ENCODE peak calls at places on chromosomes 11 and 22, in nine cellular contexts. X, C, T, M, F, A, K, Q and D are unnamed samples.

GRCh38 chr11:86135319-86135714 is 66.4 kb upstream of the PICALM start:
- DNase-seq in K (no peak), T (no peak), A (no peak), X (no peak), C (no peak), F (no peak), M (no peak), Q (no peak), D (no peak)

GRCh38 chr22:32707971-32708370 is 93.5 kb upstream of the TIMP3 start:
- DNase-seq in T (no peak), A (no peak), M (no peak), C (no peak), X (no peak), Q (no peak), K (no peak), F (no peak), D (no peak)

GRCh38 chr11:46127150-46127638 is 5.9 kb upstream of the PHF21A start:
- DNase-seq in F (peak), T (no peak), M (peak), C (no peak), X (no peak), K (peak), Q (peak), A (peak), D (no peak)

GRCh38 chr11:119055901-119056300 is 1.1 kb downstream of the HYOU1 start:
- DNase-seq in M (no peak), Q (peak), F (peak), X (no peak), K (no peak), C (no peak), T (no peak), A (peak), D (no peak)

GRCh38 chr22:35634981-35635540 is 13.2 kb upstream of the APOL6 start:
- DNase-seq in K (no peak), T (no peak), C (no peak), A (peak), X (no peak), Q (no peak), F (no peak), M (peak), D (no peak)

GRCh38 chr22:46388647-46389046 is 53.1 kb downstream of the TRMU start:
- DNase-seq in T (no peak), K (no peak), F (no peak), X (no peak), C (no peak), A (no peak), Q (no peak), M (no peak), D (no peak)

GRCh38 chr11:65927904-65928397 is 8.7 kb downstream of the DRAP1 start:
- DNase-seq in X (no peak), Q (no peak), F (no peak), T (no peak), A (no peak), K (no peak), M (peak), C (no peak), D (no peak)

GRCh38 chr11:69369945-69370344 is 76.0 kb downstream of the MYEOV start:
- DNase-seq in C (no peak), A (no peak), Q (no peak), M (no peak), T (no peak), K (no peak), X (no peak), F (no peak), D (peak)

GRCh38 chr11:17571431-17572358 is 24.6 kb downstream of the OTOG start:
- DNase-seq in K (no peak), F (no peak), C (no peak), Q (no peak), T (no peak), X (no peak), M (no peak), A (no peak), D (peak)

GRCh38 chr11:69593851-69594250 is 47.1 kb upstream of the CCND1 start:
- DNase-seq in X (no peak), M (no peak), K (no peak), T (no peak), A (no peak), F (no peak), Q (no peak), C (no peak), D (no peak)

GRCh38 chr11:34565417-34566208 is 52.0 kb upstream of the ELF5 start:
- DNase-seq in Q (peak), C (no peak), X (no peak), T (no peak), A (no peak), F (no peak), M (peak), K (no peak), D (no peak)

GRCh38 chr11:43738600-43739409 is 58.3 kb downstream of the HSD17B12 start:
- DNase-seq in M (no peak), F (peak), Q (peak), K (peak), C (peak), X (peak), A (peak), T (peak), D (no peak)

GRCh38 chr11:74650498-74650897 is 58.1 kb downstream of the POLD3 start:
- DNase-seq in Q (no peak), X (no peak), F (no peak), A (peak), K (no peak), T (peak), M (no peak), C (peak), D (no peak)

GRCh38 chr11:22976146-22976545 is 115.9 kb upstream of the CCDC179 start:
- DNase-seq in A (peak), C (peak), K (peak), M (no peak), X (no peak), T (no peak), Q (peak), F (peak), D (no peak)

GRCh38 chr11:88695701-88696414 is 358.3 kb upstream of the CTSC start:
- DNase-seq in A (no peak), C (no peak), T (no peak), M (no peak), X (no peak), F (no peak), Q (no peak), K (no peak), D (no peak)

GRCh38 chr11:27161071-27161470 is 120.5 kb downstream of the BBOX1 start:
- DNase-seq in X (no peak), C (no peak), A (peak), T (no peak), Q (peak), F (peak), M (no peak), K (peak), D (no peak)

GRCh38 chr11:16895306-16895705 is 118.9 kb downstream of the PLEKHA7 start:
- DNase-seq in T (no peak), F (peak), Q (no peak), M (no peak), C (no peak), K (no peak), X (no peak), A (no peak), D (no peak)

GRCh38 chr22:23689414-23689813 is 1.4 kb upstream of the RGL4 start:
- DNase-seq in Q (no peak), K (no peak), C (no peak), M (no peak), T (no peak), X (no peak), A (no peak), F (no peak), D (no peak)

GRCh38 chr11:126898802-126899201 is 101.8 kb downstream of the KIRREL3 start:
- DNase-seq in M (no peak), A (no peak), C (no peak), X (no peak), T (no peak), K (no peak), F (no peak), Q (no peak), D (no peak)

GRCh38 chr11:14809466-14809865 is 82.6 kb downstream of the CYP2R1 start:
- DNase-seq in A (peak), K (no peak), C (no peak), M (no peak), F (no peak), X (no peak), T (no peak), Q (no peak), D (no peak)

GRCh38 chr11:2304156-2305139 is 2.6 kb downstream of the TSPAN32 start:
- DNase-seq in X (no peak), Q (no peak), M (no peak), T (no peak), C (no peak), A (no peak), K (no peak), F (no peak), D (peak)

GRCh38 chr11:106608677-106609076 is 409.6 kb downstream of the GUCY1A2 start:
- DNase-seq in C (peak), M (no peak), X (no peak), Q (peak), A (peak), F (peak), T (no peak), K (peak), D (no peak)

GRCh38 chr11:74839971-74840370 is 91.3 kb downstream of the RNF169 start:
- DNase-seq in C (no peak), K (no peak), M (no peak), Q (no peak), T (no peak), A (no peak), X (no peak), F (no peak), D (no peak)

GRCh38 chr11:123616505-123617198 is 37.8 kb downstream of the SCN3B start:
- DNase-seq in A (peak), K (no peak), Q (no peak), C (peak), T (no peak), M (no peak), F (peak), X (no peak), D (no peak)

GRCh38 chr11:105177658-105178057 is 38.1 kb upstream of the CARD18 start:
- DNase-seq in K (peak), T (peak), M (no peak), F (peak), Q (peak), X (no peak), A (peak), C (peak), D (no peak)

GRCh38 chr11:84012171-84012826 is 726.1 kb upstream of the CCDC90B start:
- DNase-seq in M (no peak), X (no peak), T (no peak), Q (no peak), K (no peak), A (no peak), F (no peak), C (no peak), D (no peak)

GRCh38 chr11:132718711-132719641 is 813.3 kb downstream of the OPCML start:
- DNase-seq in Q (no peak), M (no peak), K (peak), A (peak), X (no peak), F (no peak), C (no peak), T (no peak), D (no peak)

GRCh38 chr11:10934293-10934850 is 76.5 kb upstream of the ZBED5 start:
- DNase-seq in C (no peak), X (peak), K (no peak), M (no peak), Q (peak), F (peak), A (no peak), T (no peak), D (no peak)

DNA sequence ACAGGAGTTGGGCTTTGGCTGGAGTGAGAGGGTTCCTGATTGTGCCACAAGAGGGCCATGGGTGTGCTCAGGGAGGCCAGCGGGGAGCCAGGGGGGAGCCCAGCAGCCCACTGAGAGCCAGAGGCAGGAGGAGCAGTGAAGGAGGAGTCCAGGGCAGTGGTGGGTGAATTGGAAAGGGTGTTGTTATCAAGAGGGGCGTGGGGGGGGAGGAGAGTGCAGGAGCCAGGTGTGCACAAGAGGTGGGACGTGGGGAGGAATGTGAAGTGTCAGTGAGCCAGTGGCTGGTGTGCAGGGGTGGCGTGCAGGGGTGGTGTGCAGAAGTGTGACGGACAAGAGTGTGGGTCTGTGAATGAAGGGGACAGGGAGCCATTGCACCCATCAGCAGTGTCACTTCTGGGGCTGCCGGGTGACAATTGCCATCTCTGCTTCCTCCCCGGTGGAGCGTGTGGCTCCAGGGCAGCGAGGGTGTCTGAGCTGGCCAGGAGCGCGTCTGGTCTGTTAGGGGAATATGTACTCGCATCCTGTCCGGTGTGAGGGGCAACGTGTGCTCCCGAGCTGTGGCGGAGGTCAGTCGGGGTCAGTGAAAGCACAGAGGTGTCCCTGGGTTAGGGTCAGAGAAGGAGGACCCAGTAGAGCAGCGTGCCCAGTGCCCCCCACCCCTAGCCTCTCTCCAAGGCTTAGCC is 1.7 kb downstream of the CLCF1 start:
- DNase-seq in Q (peak), T (no peak), K (peak), X (peak), M (peak), F (no peak), A (peak), C (no peak), D (no peak)
- TF ChIP-seq CTCF in Q (peak), T (peak), K (peak), X (peak), M (peak), F (peak), A (peak), C (peak), D (peak)

GRCh38 chr11:96196074-96196787 is 146.8 kb downstream of the MAML2 start:
- DNase-seq in X (no peak), M (no peak), K (no peak), F (no peak), Q (no peak), A (no peak), T (no peak), C (no peak), D (no peak)

GRCh38 chr11:96197221-96197620 is 145.8 kb downstream of the MAML2 start:
- DNase-seq in T (no peak), F (no peak), M (no peak), X (no peak), A (no peak), Q (no peak), C (no peak), K (no peak), D (no peak)

GRCh38 chr11:96191752-96192151 is 151.2 kb downstream of the MAML2 start:
- DNase-seq in X (no peak), Q (no peak), M (no peak), C (no peak), A (peak), T (no peak), K (no peak), F (no peak), D (no peak)

GRCh38 chr11:96197801-96198465 is 145.1 kb downstream of the MAML2 start:
- DNase-seq in X (no peak), K (no peak), C (no peak), Q (no peak), F (no peak), M (no peak), A (no peak), T (no peak), D (no peak)

DNA sequence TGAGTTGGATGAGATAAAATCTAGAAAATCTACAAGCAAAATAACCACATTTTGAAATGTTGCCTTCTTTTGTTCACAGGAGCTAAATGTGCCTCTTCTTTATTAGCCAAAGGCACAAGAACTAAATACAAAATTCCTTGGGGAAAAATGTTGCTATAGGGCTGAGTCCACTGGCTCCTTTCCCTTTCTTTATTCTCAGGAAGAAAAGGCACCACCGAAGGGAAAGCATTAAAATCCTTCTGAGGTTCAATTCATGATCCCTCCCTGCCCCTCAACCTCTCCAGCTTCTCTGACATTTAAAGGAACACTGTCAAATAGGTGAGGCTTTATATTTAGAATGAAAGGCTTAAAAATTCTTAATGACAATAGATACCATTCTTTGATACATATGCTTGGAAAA is 148.4 kb downstream of the MAML2 start:
- DNase-seq in M (no peak), K (no peak), X (no peak), A (no peak), F (no peak), Q (no peak), C (no peak), T (no peak), D (no peak)
- TF ChIP-seq CTCF in M (no peak), K (no peak), X (no peak), A (no peak), F (no peak), Q (no peak), C (no peak), T (no peak), D (no peak)

DNA sequence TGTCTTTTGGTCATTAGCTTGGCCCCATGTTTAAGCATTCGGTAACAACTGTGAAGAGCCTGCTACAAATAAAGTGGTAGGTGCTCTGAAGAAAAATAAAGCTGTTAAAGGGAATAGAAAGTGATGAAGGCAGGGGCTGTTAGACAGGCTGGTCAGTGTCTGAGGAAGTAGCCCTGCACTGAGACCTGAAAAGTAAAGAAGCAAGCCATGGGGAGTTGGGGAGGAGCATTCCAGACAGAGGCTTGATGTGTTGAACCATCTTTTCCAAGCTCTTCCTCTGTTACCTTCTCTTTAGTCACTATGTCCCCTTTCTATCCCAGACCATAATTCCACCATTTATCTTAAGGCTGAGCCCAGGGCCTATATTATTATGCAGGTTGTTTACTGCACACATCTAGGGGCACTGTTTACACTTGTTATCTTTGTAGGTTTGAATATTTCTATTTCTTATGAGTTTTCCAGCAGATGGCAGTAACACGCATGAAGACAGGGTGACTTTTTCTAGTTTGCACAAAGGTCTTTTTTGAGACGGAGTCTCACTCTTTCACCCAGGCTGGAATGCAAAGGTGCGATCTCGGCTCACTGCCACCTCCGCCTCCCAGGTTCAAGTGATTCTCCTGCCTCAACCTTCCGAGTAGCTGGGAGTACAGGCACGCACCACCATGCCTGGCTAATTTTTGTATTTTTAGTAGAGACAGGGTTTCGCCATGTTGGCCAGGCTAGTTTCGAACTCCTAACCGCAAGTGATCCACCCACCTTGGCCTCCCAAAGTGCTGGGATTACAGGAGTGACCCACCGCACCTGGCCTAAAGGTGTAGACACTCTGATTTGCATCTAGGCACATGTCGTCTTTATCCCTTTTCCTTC is 23.0 kb downstream of the ZFTA start:
- DNase-seq in Q (peak), F (no peak), A (no peak), T (no peak), M (no peak), C (no peak), X (no peak), K (no peak), D (no peak)
- TF ChIP-seq CTCF in Q (peak), F (peak), A (no peak), T (no peak), M (no peak), C (peak), X (peak), K (peak), D (peak)

GRCh38 chr11:125305346-125305745 is 140.8 kb downstream of the PKNOX2 start:
- DNase-seq in A (no peak), X (peak), Q (no peak), T (no peak), C (no peak), F (no peak), K (no peak), M (no peak), D (no peak)
- TF ChIP-seq CTCF in A (no peak), X (no peak), Q (no peak), T (no peak), C (no peak), F (no peak), K (no peak), M (no peak), D (no peak)

GRCh38 chr22:20184501-20185145 is 33.8 kb upstream of the CCDC188 start:
- DNase-seq in K (no peak), Q (no peak), A (no peak), M (no peak), X (no peak), T (no peak), C (no peak), F (no peak), D (no peak)

GRCh38 chr22:20187777-20188566 is 37.1 kb upstream of the CCDC188 start:
- DNase-seq in K (no peak), M (no peak), F (no peak), X (no peak), A (no peak), Q (no peak), C (no peak), T (no peak), D (no peak)

GRCh38 chr22:20186871-20187546 is 36.2 kb upstream of the CCDC188 start:
- DNase-seq in Q (no peak), M (no peak), X (no peak), C (no peak), F (no peak), K (no peak), T (no peak), A (no peak), D (no peak)

GRCh38 chr22:20185750-20186149 is 34.9 kb upstream of the CCDC188 start:
- DNase-seq in K (no peak), C (no peak), M (no peak), A (no peak), F (no peak), T (no peak), Q (no peak), X (no peak), D (no peak)

GRCh38 chr22:20186183-20186870 is 35.5 kb upstream of the CCDC188 start:
- DNase-seq in Q (no peak), K (no peak), T (no peak), F (no peak), M (no peak), A (no peak), C (no peak), X (no peak), D (no peak)
- TF ChIP-seq CTCF in Q (peak), K (peak), T (no peak), F (no peak), M (no peak), A (peak), C (peak), X (no peak), D (peak)

GRCh38 chr11:97610000-97610399 is 1220.2 kb downstream of the JRKL start:
- DNase-seq in K (no peak), A (no peak), Q (peak), F (no peak), X (no peak), M (no peak), T (no peak), C (no peak), D (no peak)
- TF ChIP-seq CTCF in K (peak), A (peak), Q (peak), F (peak), X (no peak), M (peak), T (no peak), C (peak), D (no peak)

GRCh38 chr11:129766858-129767604 is 48.6 kb upstream of the TMEM45B start:
- DNase-seq in F (peak), A (peak), X (peak), K (peak), T (no peak), Q (peak), M (no peak), C (no peak), D (no peak)
- TF ChIP-seq CTCF in F (peak), A (peak), X (peak), K (peak), T (peak), Q (peak), M (peak), C (peak), D (peak)

GRCh38 chr11:5986885-5987284 is at the start of gene OR52L1:
- DNase-seq in X (no peak), Q (no peak), K (no peak), T (no peak), A (no peak), C (no peak), M (no peak), F (no peak), D (no peak)

GRCh38 chr11:5989203-5989602 is 2.4 kb upstream of the OR52L1 start:
- DNase-seq in F (no peak), Q (no peak), M (no peak), K (no peak), T (no peak), X (no peak), C (no peak), A (no peak), D (no peak)

GRCh38 chr11:5983443-5983842 is 3.3 kb downstream of the OR52L1 start:
- DNase-seq in C (no peak), M (no peak), T (no peak), K (no peak), X (no peak), Q (no peak), A (no peak), F (no peak), D (no peak)
- TF ChIP-seq CTCF in C (no peak), M (no peak), T (no peak), K (no peak), X (no peak), Q (no peak), A (no peak), F (peak), D (peak)

GRCh38 chr11:102254047-102254446 is 63.2 kb upstream of the BIRC3 start:
- DNase-seq in M (no peak), Q (peak), X (no peak), C (no peak), F (no peak), A (no peak), T (no peak), K (no peak), D (no peak)
- TF ChIP-seq CTCF in M (peak), Q (peak), X (peak), C (peak), F (peak), A (peak), T (no peak), K (peak), D (peak)